ENCODE peak calls at places on chromosomes 11 and 22, in five cellular contexts. U, X, O, Z and F are unnamed samples.

GRCh38 chr11:117986981-117987495 is 844 bp downstream of the IL10RA start:
- DNase-seq in O (no peak), X (peak; percentile 56), U (peak; percentile 54), Z (no peak), F (peak; percentile 72)

GRCh38 chr11:124923296-124923695 is 4.2 kb downstream of the HEPN1 start:
- DNase-seq in U (no peak), X (no peak), Z (no peak), O (no peak), F (no peak)

GRCh38 chr11:27720277-27720830 is 20.1 kb upstream of the BDNF start:
- DNase-seq in O (no peak), U (no peak), X (no peak), Z (peak; percentile 39), F (no peak)

GRCh38 chr11:45857834-45858492 is 10.7 kb downstream of the CRY2 start:
- DNase-seq in Z (peak; percentile 93), U (no peak), X (no peak), O (peak; percentile 76), F (no peak)

GRCh38 chr11:78808903-78809302 is 234.2 kb upstream of the NARS2 start:
- DNase-seq in U (no peak), Z (no peak), O (no peak), X (no peak), F (no peak)

GRCh38 chr22:46076651-46077339 is 73.5 kb upstream of the PPARA start:
- DNase-seq in X (no peak), U (no peak), Z (peak; percentile 71), O (peak; percentile 66), F (no peak)

GRCh38 chr11:19379465-19379864 is 138.7 kb upstream of the E2F8 start:
- DNase-seq in Z (no peak), U (no peak), X (no peak), O (no peak), F (no peak)

GRCh38 chr11:76781046-76781801 is 1.9 kb upstream of the TSKU start:
- DNase-seq in U (no peak), X (no peak), Z (no peak), O (no peak), F (no peak)

GRCh38 chr11:88979641-88980040 is 86.1 kb downstream of the GRM5 start:
- DNase-seq in U (no peak), O (no peak), Z (peak; percentile 43), X (no peak), F (no peak)

GRCh38 chr11:11280826-11281225 is 72.2 kb downstream of the CSNK2A3 start:
- DNase-seq in O (no peak), U (no peak), Z (no peak), X (no peak), F (no peak)

GRCh38 chr22:42794551-42795510 is 62.2 kb downstream of the ARFGAP3 start:
- DNase-seq in Z (no peak), X (no peak), U (no peak), O (no peak), F (no peak)

GRCh38 chr22:37051629-37052385 is at the start of gene KCTD17:
- DNase-seq in O (peak; percentile 75), U (peak; percentile 66), Z (peak; percentile 43), X (peak; percentile 53), F (peak; percentile 79)

GRCh38 chr11:19730373-19730772 is 17.7 kb downstream of the NAV2 start:
- DNase-seq in X (no peak), O (no peak), U (no peak), Z (no peak), F (no peak)